ENCODE peak calls at places on chromosomes 12 and 14, in five cellular contexts. P, E, I, X and T are unnamed samples.

GRCh38 chr12:44827832-44828438 is 48.2 kb downstream of the NELL2 start:
- DNase-seq in P (no peak), E (no peak), I (no peak), X (no peak), T (no peak)

GRCh38 chr14:65600742-65601141 is 188.2 kb downstream of the FUT8 start:
- DNase-seq in P (no peak), E (no peak), I (no peak), X (no peak), T (no peak)

GRCh38 chr12:51371295-51371953 is 19.8 kb downstream of the GALNT6 start:
- DNase-seq in P (peak), E (peak), I (no peak), X (peak), T (peak)

GRCh38 chr12:52506858-52507715 is 13.1 kb downstream of the KRT5 start:
- DNase-seq in P (peak), E (peak), I (peak), X (peak), T (peak)

GRCh38 chr14:81594012-81594411 is 60.4 kb upstream of the SEL1L start:
- DNase-seq in P (no peak), E (no peak), I (no peak), X (no peak), T (peak)

GRCh38 chr12:21941522-21942376 is 523 bp upstream of the ABCC9 start:
- DNase-seq in P (no peak), E (no peak), I (no peak), X (peak), T (no peak)

GRCh38 chr14:59272633-59273032 is 84.2 kb downstream of the DAAM1 start:
- DNase-seq in P (no peak), E (no peak), I (no peak), X (no peak), T (no peak)

GRCh38 chr14:28671425-28671824 is 95.2 kb upstream of the FOXG1 start:
- DNase-seq in P (no peak), E (peak), I (no peak), X (no peak), T (peak)

GRCh38 chr12:47811070-47811391 is 8.7 kb downstream of the HDAC7 start:
- DNase-seq in P (no peak), E (no peak), I (no peak), X (no peak), T (no peak)

GRCh38 chr12:9634177-9634803 is 26.6 kb upstream of the KLRB1 start:
- DNase-seq in P (peak), E (peak), I (no peak), X (no peak), T (peak)

GRCh38 chr14:102991376-102991775 is 66.0 kb downstream of the CDC42BPB start:
- DNase-seq in P (no peak), E (no peak), I (no peak), X (no peak), T (no peak)